ENCODE peak calls at places on chromosomes 6 and 20, in seven cellular contexts. One of them, this sample, is unnamed.

GRCh38 chr6:94751641-94752329 is 825.5 kb upstream of the MANEA start:
- DNase-seq in mucosa of gallbladder: no peak
- DNase-seq in activated gamma-delta T cell treated with anti-CD3 and anti-CD28 coated beads, Interleukin-2, amount 50 U/mL, for 16 hours: no peak
- DNase-seq in GM19239: no peak
- DNase-seq in left ventricle myocardium superior: no peak
- DNase-seq in CD8-positive, alpha-beta T cell: no peak
- DNase-seq in anterior cingulate cortex: no peak
- DNase-seq in this sample: no peak

GRCh38 chr6:113732384-113732966 is 124.7 kb upstream of the MARCKS start:
- DNase-seq in left ventricle myocardium superior: peak; percentile 39
- DNase-seq in mucosa of gallbladder: no peak
- DNase-seq in GM19239: no peak
- DNase-seq in anterior cingulate cortex: no peak
- DNase-seq in CD8-positive, alpha-beta T cell: no peak
- DNase-seq in activated gamma-delta T cell treated with anti-CD3 and anti-CD28 coated beads, Interleukin-2, amount 50 U/mL, for 16 hours: no peak
- DNase-seq in this sample: no peak

GRCh38 chr20:51750037-51750769 is 18.0 kb downstream of the ATP9A start:
- DNase-seq in GM19239: no peak
- DNase-seq in CD8-positive, alpha-beta T cell: no peak
- DNase-seq in anterior cingulate cortex: no peak
- DNase-seq in left ventricle myocardium superior: peak; percentile 60
- DNase-seq in mucosa of gallbladder: peak; percentile 89
- DNase-seq in activated gamma-delta T cell treated with anti-CD3 and anti-CD28 coated beads, Interleukin-2, amount 50 U/mL, for 16 hours: peak; percentile 29
- DNase-seq in this sample: peak; percentile 80

GRCh38 chr6:143555071-143555492 is 43.6 kb upstream of the FUCA2 start:
- DNase-seq in GM19239: no peak
- DNase-seq in left ventricle myocardium superior: no peak
- DNase-seq in mucosa of gallbladder: no peak
- DNase-seq in activated gamma-delta T cell treated with anti-CD3 and anti-CD28 coated beads, Interleukin-2, amount 50 U/mL, for 16 hours: no peak
- DNase-seq in CD8-positive, alpha-beta T cell: no peak
- DNase-seq in anterior cingulate cortex: no peak
- DNase-seq in this sample: no peak

GRCh38 chr6:148890091-148890490 is 143.3 kb downstream of the UST start:
- DNase-seq in mucosa of gallbladder: no peak
- DNase-seq in GM19239: no peak
- DNase-seq in left ventricle myocardium superior: no peak
- DNase-seq in activated gamma-delta T cell treated with anti-CD3 and anti-CD28 coated beads, Interleukin-2, amount 50 U/mL, for 16 hours: no peak
- DNase-seq in anterior cingulate cortex: no peak
- DNase-seq in CD8-positive, alpha-beta T cell: no peak
- DNase-seq in this sample: no peak

GRCh38 chr6:1911476-1911875 is 301.8 kb downstream of the FOXC1 start:
- DNase-seq in anterior cingulate cortex: no peak
- DNase-seq in mucosa of gallbladder: no peak
- DNase-seq in left ventricle myocardium superior: no peak
- DNase-seq in activated gamma-delta T cell treated with anti-CD3 and anti-CD28 coated beads, Interleukin-2, amount 50 U/mL, for 16 hours: no peak
- DNase-seq in CD8-positive, alpha-beta T cell: no peak
- DNase-seq in GM19239: no peak
- DNase-seq in this sample: no peak

GRCh38 chr20:15618912-15619311 is 954.3 kb downstream of the KIF16B start:
- DNase-seq in anterior cingulate cortex: no peak
- DNase-seq in GM19239: no peak
- DNase-seq in activated gamma-delta T cell treated with anti-CD3 and anti-CD28 coated beads, Interleukin-2, amount 50 U/mL, for 16 hours: no peak
- DNase-seq in mucosa of gallbladder: no peak
- DNase-seq in CD8-positive, alpha-beta T cell: no peak
- DNase-seq in left ventricle myocardium superior: no peak
- DNase-seq in this sample: no peak

GRCh38 chr20:40816039-40816352 is 127.0 kb upstream of the MAFB start:
- DNase-seq in mucosa of gallbladder: no peak
- DNase-seq in activated gamma-delta T cell treated with anti-CD3 and anti-CD28 coated beads, Interleukin-2, amount 50 U/mL, for 16 hours: no peak
- DNase-seq in CD8-positive, alpha-beta T cell: no peak
- DNase-seq in anterior cingulate cortex: no peak
- DNase-seq in left ventricle myocardium superior: no peak
- DNase-seq in GM19239: no peak
- DNase-seq in this sample: no peak

GRCh38 chr6:12288844-12289654 is 1.1 kb upstream of the EDN1 start:
- DNase-seq in GM19239: peak; percentile 52
- DNase-seq in activated gamma-delta T cell treated with anti-CD3 and anti-CD28 coated beads, Interleukin-2, amount 50 U/mL, for 16 hours: peak; percentile 4
- DNase-seq in mucosa of gallbladder: peak; percentile 62
- DNase-seq in left ventricle myocardium superior: no peak
- DNase-seq in anterior cingulate cortex: no peak
- DNase-seq in CD8-positive, alpha-beta T cell: peak; percentile 45
- DNase-seq in this sample: no peak

GRCh38 chr6:166588691-166589333 is 2.3 kb upstream of the RAMACL start:
- DNase-seq in GM19239: no peak
- DNase-seq in anterior cingulate cortex: no peak
- DNase-seq in activated gamma-delta T cell treated with anti-CD3 and anti-CD28 coated beads, Interleukin-2, amount 50 U/mL, for 16 hours: no peak
- DNase-seq in mucosa of gallbladder: no peak
- DNase-seq in CD8-positive, alpha-beta T cell: no peak
- DNase-seq in left ventricle myocardium superior: no peak
- DNase-seq in this sample: no peak

GRCh38 chr20:46640536-46641311 is 10.5 kb downstream of the SLC13A3 start:
- DNase-seq in left ventricle myocardium superior: no peak
- DNase-seq in activated gamma-delta T cell treated with anti-CD3 and anti-CD28 coated beads, Interleukin-2, amount 50 U/mL, for 16 hours: no peak
- DNase-seq in CD8-positive, alpha-beta T cell: no peak
- DNase-seq in anterior cingulate cortex: no peak
- DNase-seq in GM19239: no peak
- DNase-seq in mucosa of gallbladder: no peak
- DNase-seq in this sample: no peak

GRCh38 chr6:16031278-16031981 is 97.5 kb upstream of the MYLIP start:
- DNase-seq in mucosa of gallbladder: no peak
- DNase-seq in left ventricle myocardium superior: no peak
- DNase-seq in activated gamma-delta T cell treated with anti-CD3 and anti-CD28 coated beads, Interleukin-2, amount 50 U/mL, for 16 hours: no peak
- DNase-seq in anterior cingulate cortex: no peak
- DNase-seq in GM19239: no peak
- DNase-seq in CD8-positive, alpha-beta T cell: no peak
- DNase-seq in this sample: no peak

This sample was measured in thoracic aorta.